ENCODE peak calls at places on chromosome 7, in nine cellular contexts. T, P, I, C, N, J, A, U and O are unnamed samples.
A peak's percentile ranks its signal among the peaks of the same experiment; 100 is the strongest.

GRCh38 chr7:102306916-102307677 is 20.4 kb downstream of the SH2B2 start:
- DNase-seq in T (peak; percentile 45), A (peak; percentile 65), J (peak; percentile 47), P (no peak), C (no peak), I (no peak), U (peak; percentile 62), N (no peak), O (peak; percentile 85)

GRCh38 chr7:76330245-76330644 is 27.8 kb downstream of the HSPB1 start:
- DNase-seq in T (no peak), I (peak; percentile 59), P (no peak), J (no peak), U (no peak), A (no peak), C (no peak), N (no peak), O (no peak)

GRCh38 chr7:135181929-135182678 is 11.6 kb upstream of the CYREN start:
- DNase-seq in T (no peak), N (no peak), J (no peak), C (no peak), I (no peak), U (peak; percentile 10), A (no peak), P (no peak), O (no peak)

GRCh38 chr7:151917791-151918311 is 38.4 kb upstream of the GALNTL5 start:
- DNase-seq in I (no peak), T (no peak), C (no peak), U (no peak), N (no peak), P (no peak), A (no peak), J (no peak), O (peak; percentile 83)

GRCh38 chr7:130152270-130153141 is 52.7 kb downstream of the TMEM209 start:
- DNase-seq in U (no peak), A (no peak), P (no peak), T (no peak), J (no peak), I (no peak), C (no peak), N (no peak), O (no peak)

GRCh38 chr7:54879776-54880175 is 120.8 kb upstream of the SEC61G start:
- DNase-seq in N (no peak), C (no peak), J (no peak), A (no peak), I (no peak), P (no peak), T (no peak), U (no peak), O (no peak)

GRCh38 chr7:128954830-128955797 is 17.4 kb downstream of the IRF5 start:
- DNase-seq in U (no peak), T (no peak), J (no peak), N (no peak), C (no peak), I (no peak), P (no peak), A (no peak), O (peak; percentile 24)

GRCh38 chr7:76063525-76063924 is 15.6 kb downstream of the MDH2 start:
- DNase-seq in C (no peak), U (no peak), N (peak; percentile 27), P (no peak), A (peak; percentile 22), T (peak; percentile 25), J (no peak), I (no peak), O (peak; percentile 87)

GRCh38 chr7:131826960-131827359 is 270.5 kb upstream of the PODXL start:
- DNase-seq in P (no peak), N (no peak), I (no peak), U (no peak), J (no peak), T (no peak), A (peak; percentile 68), C (no peak), O (no peak)

GRCh38 chr7:23545493-23545892 is 13.7 kb upstream of the TRA2A start:
- DNase-seq in T (no peak), A (no peak), C (no peak), P (no peak), J (no peak), N (no peak), U (no peak), I (no peak), O (no peak)

GRCh38 chr7:120996333-120996982 is 7.9 kb downstream of the CPED1 start:
- DNase-seq in I (peak; percentile 97), C (no peak), T (peak; percentile 90), P (peak; percentile 32), A (peak; percentile 20), N (no peak), U (no peak), J (no peak), O (peak; percentile 92)

GRCh38 chr7:26662646-26663045 is 201.7 kb downstream of the SKAP2 start:
- DNase-seq in C (no peak), N (no peak), I (no peak), J (no peak), A (no peak), U (no peak), P (no peak), T (no peak), O (no peak)

GRCh38 chr7:39667354-39667923 is 44.1 kb downstream of the RALA start:
- DNase-seq in J (no peak), I (no peak), C (no peak), P (no peak), A (peak; percentile 97), T (no peak), N (no peak), U (no peak), O (no peak)

GRCh38 chr7:106114735-106115383 is 2.7 kb upstream of the SYPL1 start:
- DNase-seq in I (no peak), C (no peak), A (no peak), U (no peak), N (no peak), P (no peak), J (peak; percentile 40), T (no peak), O (no peak)

GRCh38 chr7:37342665-37343471 is 105.8 kb downstream of the ELMO1 start:
- DNase-seq in I (peak; percentile 97), T (no peak), U (peak; percentile 82), P (peak; percentile 52), A (no peak), C (peak; percentile 24), N (no peak), J (peak; percentile 70), O (no peak)

GRCh38 chr7:101835136-101835535 is 17.7 kb downstream of the CUX1 start:
- DNase-seq in T (no peak), P (no peak), J (no peak), N (no peak), A (no peak), I (no peak), U (no peak), C (no peak), O (no peak)

GRCh38 chr7:107236857-107237256 is 68.1 kb downstream of the HBP1 start:
- DNase-seq in N (no peak), T (no peak), U (no peak), J (no peak), C (no peak), A (peak; percentile 70), I (no peak), P (no peak), O (no peak)

GRCh38 chr7:77786741-77787140 is 11.5 kb downstream of the TMEM60 start:
- DNase-seq in N (no peak), I (no peak), A (no peak), J (no peak), U (no peak), P (no peak), C (no peak), T (no peak), O (no peak)

GRCh38 chr7:100896743-100897051 is 1.0 kb upstream of the ACHE start:
- DNase-seq in A (no peak), J (no peak), U (no peak), N (peak; percentile 89), I (no peak), C (no peak), T (no peak), P (no peak), O (no peak)

GRCh38 chr7:2805213-2806003 is 38.7 kb downstream of the GNA12 start:
- DNase-seq in C (no peak), A (no peak), N (no peak), I (no peak), P (no peak), U (no peak), J (no peak), T (no peak), O (no peak)

GRCh38 chr7:101618916-101619315 is 10.2 kb downstream of the MYL10 start:
- DNase-seq in T (no peak), N (peak; percentile 64), I (no peak), P (no peak), J (no peak), A (no peak), U (no peak), C (no peak), O (no peak)

GRCh38 chr7:41938371-41938770 is 235.5 kb upstream of the INHBA start:
- DNase-seq in J (no peak), C (no peak), P (no peak), U (no peak), A (no peak), N (no peak), T (no peak), I (no peak), O (no peak)

GRCh38 chr7:90621130-90621891 is 25.2 kb downstream of the CDK14 start:
- DNase-seq in I (no peak), A (no peak), J (no peak), P (no peak), T (no peak), N (no peak), C (no peak), U (no peak), O (no peak)

GRCh38 chr7:80542398-80542797 is 30.5 kb upstream of the GNAT3 start:
- DNase-seq in A (no peak), J (no peak), N (no peak), C (peak; percentile 15), P (no peak), I (no peak), T (no peak), U (no peak), O (no peak)

GRCh38 chr7:112946350-112946749 is 140.3 kb downstream of the GPR85 start:
- DNase-seq in C (no peak), J (no peak), I (no peak), N (no peak), U (no peak), A (no peak), P (no peak), T (no peak), O (no peak)

GRCh38 chr7:29243777-29244655 is 49.4 kb downstream of the CHN2 start:
- DNase-seq in N (no peak), J (peak; percentile 45), T (no peak), C (no peak), A (peak; percentile 38), U (no peak), P (no peak), I (peak; percentile 16), O (peak; percentile 37)

GRCh38 chr7:15916666-15917388 is 230.3 kb upstream of the MEOX2 start:
- DNase-seq in J (no peak), N (no peak), C (no peak), P (no peak), I (no peak), A (no peak), T (no peak), U (no peak), O (no peak)

GRCh38 chr7:157588271-157588589 is 251.4 kb downstream of the DNAJB6 start:
- DNase-seq in C (no peak), N (peak; percentile 78), P (no peak), J (no peak), A (no peak), U (no peak), T (no peak), I (no peak), O (no peak)

GRCh38 chr7:140672382-140673062 is at the start of gene ADCK2:
- DNase-seq in N (peak; percentile 91), T (peak; percentile 44), U (no peak), J (peak; percentile 70), P (peak; percentile 58), I (peak; percentile 30), A (peak; percentile 63), C (peak; percentile 80), O (peak; percentile 81)

GRCh38 chr7:34718867-34719266 is 60.8 kb downstream of the NPSR1 start:
- DNase-seq in C (no peak), A (no peak), T (no peak), J (no peak), P (no peak), U (no peak), N (no peak), I (no peak), O (no peak)

GRCh38 chr7:139230484-139230773 is 608 bp upstream of the UBN2 start:
- DNase-seq in A (no peak), J (no peak), I (no peak), P (no peak), C (no peak), U (no peak), N (no peak), T (no peak), O (no peak)